ENCODE peak calls at places on chromosomes 1 and 21, in six cellular contexts. Q is IMR-90; G is breast epithelium; B is A549; C is colonic mucosa; W is CD8-positive, alpha-beta memory T cell. K is an unnamed sample.

GRCh38 chr21:44529503-44530125 is 10.4 kb downstream of the KRTAP10-1 start:
- DNase-seq in W (no peak), G (no peak), Q (no peak), B (no peak), C (no peak), K (no peak)

GRCh38 chr1:240399381-240399780 is 212.6 kb downstream of the GREM2 start:
- DNase-seq in C (no peak), W (no peak), G (no peak), B (peak; percentile 26), Q (peak; percentile 95), K (peak; percentile 76)

GRCh38 chr1:33049381-33049780 is 12.7 kb upstream of the AK2 start:
- DNase-seq in G (peak; percentile 71), C (no peak), Q (no peak), W (no peak), B (no peak), K (no peak)

GRCh38 chr1:154501423-154502065 is 475 bp upstream of the TDRD10 start:
- DNase-seq in C (peak; percentile 40), W (no peak), G (peak; percentile 49), B (no peak), Q (no peak), K (peak; percentile 44)

GRCh38 chr1:161994153-161994814 is 29.4 kb downstream of the OLFML2B start:
- DNase-seq in G (no peak), W (no peak), C (no peak), B (no peak), Q (peak; percentile 49), K (peak; percentile 65)

GRCh38 chr1:181179980-181180964 is 91.8 kb downstream of the IER5 start:
- DNase-seq in C (no peak), W (no peak), B (no peak), Q (peak; percentile 84), G (peak; percentile 45), K (peak; percentile 77)

GRCh38 chr1:221316491-221317056 is 425.3 kb downstream of the DUSP10 start:
- DNase-seq in Q (peak; percentile 55), W (no peak), B (peak; percentile 9), C (no peak), G (no peak), K (peak; percentile 92)

GRCh38 chr1:229410692-229411433 is 23.0 kb downstream of the ACTA1 start:
- DNase-seq in Q (peak; percentile 49), B (peak; percentile 51), C (no peak), W (no peak), G (no peak), K (peak; percentile 71)

GRCh38 chr21:35179990-35180557 is 131.0 kb upstream of the RUNX1 start:
- DNase-seq in W (no peak), G (no peak), Q (peak; percentile 94), C (no peak), B (no peak), K (peak; percentile 27)

GRCh38 chr1:55826413-55827080 is 611.4 kb upstream of the USP24 start:
- DNase-seq in G (no peak), B (no peak), C (no peak), W (no peak), Q (peak; percentile 24), K (peak; percentile 9)

GRCh38 chr1:46532498-46533178 is 18.8 kb downstream of the KNCN start:
- DNase-seq in B (peak; percentile 32), G (no peak), Q (peak; percentile 36), W (peak; percentile 65), C (peak; percentile 71), K (peak; percentile 84)

GRCh38 chr1:159923203-159924024 is 1.9 kb downstream of the TAGLN2 start:
- DNase-seq in G (peak; percentile 89), Q (peak; percentile 83), B (peak; percentile 88), C (peak; percentile 94), W (peak; percentile 86), K (peak; percentile 84)

GRCh38 chr21:36910581-36911307 is 55.7 kb downstream of the HLCS start:
- DNase-seq in C (no peak), Q (peak; percentile 81), B (peak; percentile 86), G (no peak), W (no peak), K (peak; percentile 75)

GRCh38 chr1:41420351-41420750 is 59.1 kb downstream of the FOXO6 start:
- DNase-seq in B (no peak), Q (no peak), C (no peak), G (no peak), W (no peak), K (no peak)

GRCh38 chr1:233790662-233791371 is 113.7 kb upstream of the SLC35F3 start:
- DNase-seq in W (no peak), G (no peak), B (peak; percentile 75), Q (peak; percentile 34), C (peak; percentile 21), K (peak; percentile 83)

GRCh38 chr1:234781241-234782056 is 171.5 kb upstream of the IRF2BP2 start:
- DNase-seq in W (no peak), Q (peak; percentile 12), B (peak; percentile 60), G (no peak), C (no peak), K (no peak)

DNA sequence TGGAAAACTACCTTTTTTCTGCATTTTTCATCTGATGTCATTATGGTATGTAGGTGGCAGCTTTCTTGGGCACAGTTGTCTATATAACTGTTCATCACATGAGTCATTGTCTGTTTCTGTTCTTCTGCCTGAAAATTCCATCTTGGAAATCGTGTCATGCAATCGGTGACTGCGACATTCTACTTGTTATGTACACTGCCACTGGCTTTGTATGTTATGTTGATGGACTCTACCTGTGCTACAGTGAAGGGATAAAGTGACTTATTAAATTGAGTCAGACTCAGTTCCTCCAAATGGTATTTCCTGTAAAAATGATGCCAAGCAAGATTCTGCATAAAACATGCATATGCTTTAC is 8.6 kb downstream of the SMAP2 start:
- DNase-seq in B (no peak), Q (no peak), W (no peak), C (no peak), G (no peak), K (no peak)
- H3K4me1 ChIP-seq in B (peaks cover 7% of the 10 kb centered on the region), Q (peaks cover 18% of the 10 kb centered on the region), W (peaks cover 94% of the 10 kb centered on the region), C (peaks cover 9% of the 10 kb centered on the region), G (no peaks in the 10 kb centered on the region), K (peaks cover 71% of the 10 kb centered on the region)

DNA sequence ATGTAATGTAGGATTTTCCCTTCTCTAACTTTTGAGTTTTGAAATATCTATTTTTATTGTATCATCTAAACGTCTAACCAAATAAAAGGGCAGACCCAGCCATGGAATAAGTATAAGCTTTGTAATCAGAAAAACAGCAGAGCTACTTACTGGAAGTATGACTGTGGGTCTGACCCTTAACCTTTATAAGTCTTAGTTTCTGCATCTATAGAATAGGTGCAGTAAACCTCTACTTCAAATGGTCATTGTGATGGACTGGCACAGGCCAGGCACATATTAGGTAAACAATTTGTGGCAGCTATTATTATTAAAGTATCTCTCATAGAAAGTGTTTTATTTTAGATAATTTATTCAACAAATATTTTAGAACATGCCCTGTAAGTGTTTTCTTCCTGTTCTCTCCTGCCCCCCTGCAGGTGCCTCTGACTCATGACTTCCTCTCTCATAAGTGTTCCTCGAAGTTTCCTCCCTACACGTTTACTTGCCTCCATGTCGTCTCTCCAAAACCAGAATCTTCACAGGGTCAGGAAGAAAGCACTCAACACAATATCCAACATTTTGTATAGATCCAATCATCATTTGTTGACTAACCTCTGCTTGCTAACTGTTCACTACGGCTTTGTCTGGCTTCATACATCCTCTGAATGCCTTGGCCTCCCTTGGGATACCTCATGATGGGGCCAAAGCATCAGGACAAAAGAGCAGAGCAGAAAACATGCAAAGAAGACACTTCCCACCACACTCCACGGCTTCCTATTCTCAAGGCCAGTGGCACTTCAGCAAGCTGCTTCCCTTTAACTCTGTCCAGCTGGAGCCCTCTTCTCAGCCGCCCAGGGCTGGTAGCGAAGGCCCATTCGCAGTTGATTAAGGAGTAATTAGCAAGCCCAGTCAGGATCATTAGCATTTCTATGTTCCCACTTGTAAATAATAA is 224.6 kb upstream of the FGGY start:
- DNase-seq in B (no peak), G (no peak), Q (peak; percentile 4), C (no peak), W (no peak), K (no peak)
- H3K4me1 ChIP-seq in B (peaks cover 6% of the 10 kb centered on the region), G (no peaks in the 10 kb centered on the region), Q (no peaks in the 10 kb centered on the region), C (no peaks in the 10 kb centered on the region), W (peaks cover 24% of the 10 kb centered on the region), K (no peaks in the 10 kb centered on the region)

GRCh38 chr1:10597492-10597891 is 122.7 kb downstream of the PEX14 start:
- DNase-seq in C (no peak), G (no peak), B (no peak), W (no peak), Q (no peak), K (no peak)
- H3K4me1 ChIP-seq in C (no peaks in the 10 kb centered on the region), G (no peaks in the 10 kb centered on the region), B (peaks cover 59% of the 10 kb centered on the region), W (no peaks in the 10 kb centered on the region), Q (peaks cover 22% of the 10 kb centered on the region), K (peaks cover 12% of the 10 kb centered on the region)

GRCh38 chr1:21332691-21333449 is 42.6 kb upstream of the ECE1 start:
- DNase-seq in Q (no peak), B (no peak), G (no peak), C (no peak), W (no peak), K (no peak)

GRCh38 chr1:21329209-21329844 is 39.1 kb upstream of the ECE1 start:
- DNase-seq in B (no peak), W (no peak), Q (no peak), G (no peak), C (peak; percentile 87), K (no peak)

GRCh38 chr1:21333824-21334213 is 43.6 kb upstream of the ECE1 start:
- DNase-seq in G (no peak), W (no peak), C (no peak), B (no peak), Q (no peak), K (no peak)

GRCh38 chr1:21334214-21335087 is 44.2 kb upstream of the ECE1 start:
- DNase-seq in B (peak; percentile 65), G (peak; percentile 79), C (peak; percentile 78), Q (peak; percentile 86), W (peak; percentile 74), K (peak; percentile 85)

DNA sequence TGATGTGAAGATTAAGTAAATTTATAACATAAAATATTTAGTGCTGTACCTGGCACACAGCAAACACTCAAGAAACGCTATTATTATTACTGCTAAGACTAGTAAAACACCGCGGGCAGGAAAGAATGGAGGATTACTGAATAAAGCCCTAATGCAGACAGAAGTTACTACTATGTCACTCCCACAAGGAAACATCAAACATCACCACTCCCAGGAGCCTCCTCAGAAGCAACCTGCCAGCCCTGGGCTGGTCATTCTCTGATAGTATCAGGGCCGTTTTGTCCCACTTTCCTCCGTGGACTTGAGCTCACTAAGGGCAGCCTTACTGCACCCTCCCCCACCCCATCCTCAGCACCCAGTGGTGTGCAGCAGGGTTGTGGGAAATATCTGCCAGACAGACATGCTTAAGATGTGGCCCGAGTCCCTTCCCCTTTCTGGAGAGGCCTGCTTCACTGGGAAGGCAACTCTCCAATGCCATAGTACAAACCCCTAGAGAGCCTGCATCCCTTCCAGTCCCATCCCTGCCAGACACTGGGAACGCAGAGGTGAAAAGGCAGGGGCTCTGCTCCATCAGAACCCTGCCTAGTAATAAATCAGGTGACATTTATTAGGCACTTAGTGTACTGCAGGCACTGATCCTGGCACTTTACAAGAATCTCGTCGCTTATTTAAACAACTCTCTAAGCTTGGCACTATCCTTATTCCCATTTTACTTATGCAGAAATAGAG is 41.7 kb upstream of the ECE1 start:
- DNase-seq in W (no peak), G (no peak), C (no peak), B (no peak), Q (no peak), K (no peak)
- H3K4me1 ChIP-seq in W (peaks cover 68% of the 10 kb centered on the region), G (peaks cover 25% of the 10 kb centered on the region), C (peaks cover 32% of the 10 kb centered on the region), B (peaks cover 82% of the 10 kb centered on the region), Q (peaks cover 42% of the 10 kb centered on the region), K (peaks cover 53% of the 10 kb centered on the region)

GRCh38 chr1:163171826-163172225 is 30.9 kb downstream of the RGS5 start:
- DNase-seq in Q (no peak), W (no peak), G (no peak), C (no peak), B (no peak), K (peak; percentile 39)
- H3K4me1 ChIP-seq in Q (peaks cover 15% of the 10 kb centered on the region), W (no peaks in the 10 kb centered on the region), G (no peaks in the 10 kb centered on the region), C (no peaks in the 10 kb centered on the region), B (peaks cover 8% of the 10 kb centered on the region), K (peaks cover 46% of the 10 kb centered on the region)

GRCh38 chr1:204889681-204890373 is 19.2 kb downstream of the NFASC start:
- DNase-seq in G (no peak), C (no peak), W (no peak), Q (no peak), B (no peak), K (no peak)
- H3K4me1 ChIP-seq in G (no peaks in the 10 kb centered on the region), C (no peaks in the 10 kb centered on the region), W (no peaks in the 10 kb centered on the region), Q (no peaks in the 10 kb centered on the region), B (no peaks in the 10 kb centered on the region), K (peaks cover 79% of the 10 kb centered on the region)